ENCODE peak calls at places on chromosomes 11 and 22, in six cellular contexts. S is iPS DF 6.9; J is activated T-cell treated with anti-CD3 and anti-CD28 coated beads for 48 hours; O is SK-N-MC; L is HL-60; H is activated naive CD8-positive, alpha-beta T cell treated with anti-CD3 and anti-CD28 coated beads, Interleukin-2, amount 50 U/mL, for 24 hours. K is an unnamed sample.

GRCh38 chr11:6497069-6497839 is at the start of gene DNHD1:
- DNase-seq in H (no peak), J (no peak), L (no peak), O (no peak), S (no peak), K (no peak)

GRCh38 chr11:128669491-128669890 is 24.4 kb upstream of the FLI1 start:
- DNase-seq in J (no peak), S (no peak), H (no peak), O (no peak), L (no peak), K (no peak)

GRCh38 chr11:17735823-17736772 is 1.5 kb downstream of the KCNC1 start:
- DNase-seq in J (no peak), H (no peak), S (no peak), L (no peak), O (no peak), K (no peak)

GRCh38 chr11:72781313-72782080 is 12.3 kb downstream of the STARD10 start:
- DNase-seq in L (no peak), J (peak), O (no peak), S (no peak), H (peak), K (no peak)

GRCh38 chr11:46247664-46248063 is 29.8 kb upstream of the CREB3L1 start:
- DNase-seq in J (no peak), L (no peak), O (no peak), S (peak), H (peak), K (no peak)

GRCh38 chr22:37817705-37818311 is 5.4 kb upstream of the GALR3 start:
- DNase-seq in S (no peak), H (peak), J (peak), L (no peak), O (no peak), K (peak)

GRCh38 chr11:124329787-124330478 is 9.9 kb upstream of the OR8D2 start:
- DNase-seq in S (no peak), O (no peak), J (no peak), L (peak), H (no peak), K (no peak)

GRCh38 chr22:43823353-43823908 is 11.3 kb upstream of the EFCAB6 start:
- DNase-seq in S (no peak), O (no peak), J (no peak), H (no peak), L (no peak), K (no peak)

GRCh38 chr22:45891996-45892621 is 84.9 kb downstream of the WNT7B start:
- DNase-seq in S (no peak), O (no peak), H (no peak), J (no peak), L (no peak), K (no peak)

GRCh38 chr11:118938491-118939411 is 13.0 kb upstream of the BCL9L start:
- DNase-seq in H (no peak), S (no peak), L (no peak), O (no peak), J (no peak), K (no peak)

GRCh38 chr22:50597097-50597496 is 3.5 kb upstream of the MAPK8IP2 start:
- DNase-seq in S (no peak), H (no peak), L (no peak), O (no peak), J (no peak), K (no peak)

GRCh38 chr11:48123249-48123875 is 93.2 kb upstream of the OR4B1 start:
- DNase-seq in J (no peak), L (no peak), H (no peak), S (no peak), O (no peak), K (no peak)

GRCh38 chr11:1939006-1939626 is 8.0 kb upstream of the MRPL23 start:
- DNase-seq in O (no peak), H (no peak), L (no peak), J (no peak), S (no peak), K (no peak)